ENCODE peak calls at places on chromosomes 6 and 20, in eight cellular contexts. One of them, this sample, is unnamed.

GRCh38 chr20:137668-138131 is 4.7 kb upstream of the DEFB126 start:
- DNase-seq in dermis blood vessel endothelial cell: peak; percentile 3
- DNase-seq in HT-29: peak; percentile 52
- DNase-seq in NCI-H446: peak; percentile 1
- DNase-seq in coronary artery: no peak
- DNase-seq in PC-3: peak; percentile 32
- DNase-seq in mucosa of gallbladder: no peak
- DNase-seq in caudate nucleus: no peak
- DNase-seq in this sample: no peak

GRCh38 chr6:154257074-154257473 is 99.5 kb downstream of the IPCEF1 start:
- DNase-seq in dermis blood vessel endothelial cell: no peak
- DNase-seq in HT-29: no peak
- DNase-seq in NCI-H446: no peak
- DNase-seq in coronary artery: no peak
- DNase-seq in PC-3: no peak
- DNase-seq in mucosa of gallbladder: no peak
- DNase-seq in caudate nucleus: no peak
- DNase-seq in this sample: peak; percentile 25

GRCh38 chr20:50048420-50049166 is 64.4 kb downstream of the UBE2V1 start:
- DNase-seq in dermis blood vessel endothelial cell: no peak
- DNase-seq in HT-29: no peak
- DNase-seq in NCI-H446: no peak
- DNase-seq in coronary artery: no peak
- DNase-seq in PC-3: no peak
- DNase-seq in mucosa of gallbladder: no peak
- DNase-seq in caudate nucleus: no peak
- DNase-seq in this sample: peak; percentile 25

GRCh38 chr20:20440473-20440872 is 72.6 kb downstream of the INSM1 start:
- DNase-seq in dermis blood vessel endothelial cell: no peak
- DNase-seq in HT-29: no peak
- DNase-seq in NCI-H446: no peak
- DNase-seq in coronary artery: no peak
- DNase-seq in PC-3: no peak
- DNase-seq in mucosa of gallbladder: no peak
- DNase-seq in caudate nucleus: no peak
- DNase-seq in this sample: no peak

GRCh38 chr6:1609662-1610496 is at the start of gene FOXC1:
- DNase-seq in dermis blood vessel endothelial cell: peak; percentile 94
- DNase-seq in HT-29: peak; percentile 92
- DNase-seq in NCI-H446: peak; percentile 26
- DNase-seq in coronary artery: peak; percentile 97
- DNase-seq in PC-3: peak; percentile 97
- DNase-seq in mucosa of gallbladder: peak; percentile 91
- DNase-seq in caudate nucleus: no peak
- DNase-seq in this sample: peak; percentile 97

GRCh38 chr6:156912431-156912830 is 135.3 kb downstream of the ARID1B start:
- DNase-seq in dermis blood vessel endothelial cell: no peak
- DNase-seq in HT-29: no peak
- DNase-seq in NCI-H446: no peak
- DNase-seq in coronary artery: no peak
- DNase-seq in PC-3: no peak
- DNase-seq in mucosa of gallbladder: no peak
- DNase-seq in caudate nucleus: no peak
- DNase-seq in this sample: no peak

GRCh38 chr6:160972111-160972510 is 19.5 kb upstream of the MAP3K4 start:
- DNase-seq in dermis blood vessel endothelial cell: no peak
- DNase-seq in HT-29: no peak
- DNase-seq in NCI-H446: no peak
- DNase-seq in coronary artery: no peak
- DNase-seq in PC-3: peak; percentile 72
- DNase-seq in mucosa of gallbladder: no peak
- DNase-seq in caudate nucleus: no peak
- DNase-seq in this sample: peak; percentile 26

GRCh38 chr6:163780993-163781392 is 366.5 kb downstream of the QKI start:
- DNase-seq in dermis blood vessel endothelial cell: no peak
- DNase-seq in HT-29: no peak
- DNase-seq in NCI-H446: no peak
- DNase-seq in coronary artery: no peak
- DNase-seq in PC-3: no peak
- DNase-seq in mucosa of gallbladder: no peak
- DNase-seq in caudate nucleus: peak; percentile 29
- DNase-seq in this sample: no peak

GRCh38 chr6:105402090-105402980 is 547 bp downstream of the PREP start:
- DNase-seq in dermis blood vessel endothelial cell: peak; percentile 48
- DNase-seq in HT-29: peak; percentile 49
- DNase-seq in NCI-H446: no peak
- DNase-seq in coronary artery: no peak
- DNase-seq in PC-3: peak; percentile 7
- DNase-seq in mucosa of gallbladder: peak; percentile 13
- DNase-seq in caudate nucleus: no peak
- DNase-seq in this sample: peak; percentile 36

GRCh38 chr6:169169375-169169774 is 84.3 kb downstream of the THBS2 start:
- DNase-seq in dermis blood vessel endothelial cell: no peak
- DNase-seq in HT-29: no peak
- DNase-seq in NCI-H446: no peak
- DNase-seq in coronary artery: peak; percentile 76
- DNase-seq in PC-3: peak; percentile 20
- DNase-seq in mucosa of gallbladder: no peak
- DNase-seq in caudate nucleus: no peak
- DNase-seq in this sample: no peak

GRCh38 chr6:45658958-45659357 is 281.2 kb upstream of the SUPT3H start:
- DNase-seq in dermis blood vessel endothelial cell: no peak
- DNase-seq in HT-29: no peak
- DNase-seq in NCI-H446: no peak
- DNase-seq in coronary artery: no peak
- DNase-seq in PC-3: no peak
- DNase-seq in mucosa of gallbladder: no peak
- DNase-seq in caudate nucleus: no peak
- DNase-seq in this sample: no peak

GRCh38 chr6:7048859-7049258 is 58.9 kb upstream of the RREB1 start:
- DNase-seq in dermis blood vessel endothelial cell: no peak
- DNase-seq in HT-29: no peak
- DNase-seq in NCI-H446: no peak
- DNase-seq in coronary artery: no peak
- DNase-seq in PC-3: no peak
- DNase-seq in mucosa of gallbladder: no peak
- DNase-seq in caudate nucleus: no peak
- DNase-seq in this sample: no peak

GRCh38 chr6:164034602-164035140 is 620.2 kb downstream of the QKI start:
- DNase-seq in dermis blood vessel endothelial cell: no peak
- DNase-seq in HT-29: no peak
- DNase-seq in NCI-H446: no peak
- DNase-seq in coronary artery: no peak
- DNase-seq in PC-3: no peak
- DNase-seq in mucosa of gallbladder: no peak
- DNase-seq in caudate nucleus: no peak
- DNase-seq in this sample: peak; percentile 40

GRCh38 chr6:34027445-34027936 is 118.4 kb downstream of the GRM4 start:
- DNase-seq in dermis blood vessel endothelial cell: peak; percentile 62
- DNase-seq in HT-29: peak; percentile 54
- DNase-seq in NCI-H446: no peak
- DNase-seq in coronary artery: no peak
- DNase-seq in PC-3: peak; percentile 54
- DNase-seq in mucosa of gallbladder: peak; percentile 14
- DNase-seq in caudate nucleus: no peak
- DNase-seq in this sample: peak; percentile 24

GRCh38 chr6:104187616-104188015 is 672.1 kb downstream of the HACE1 start:
- DNase-seq in dermis blood vessel endothelial cell: no peak
- DNase-seq in HT-29: no peak
- DNase-seq in NCI-H446: no peak
- DNase-seq in coronary artery: no peak
- DNase-seq in PC-3: peak; percentile 1
- DNase-seq in mucosa of gallbladder: no peak
- DNase-seq in caudate nucleus: no peak
- DNase-seq in this sample: no peak

GRCh38 chr6:56860466-56860865 is 94.4 kb upstream of the BEND6 start:
- DNase-seq in dermis blood vessel endothelial cell: peak; percentile 54
- DNase-seq in HT-29: peak; percentile 72
- DNase-seq in NCI-H446: no peak
- DNase-seq in coronary artery: no peak
- DNase-seq in PC-3: peak; percentile 52
- DNase-seq in mucosa of gallbladder: no peak
- DNase-seq in caudate nucleus: no peak
- DNase-seq in this sample: peak; percentile 56

GRCh38 chr6:145845557-145845956 is 31.0 kb upstream of the FBXO30 start:
- DNase-seq in dermis blood vessel endothelial cell: no peak
- DNase-seq in HT-29: no peak
- DNase-seq in NCI-H446: no peak
- DNase-seq in coronary artery: no peak
- DNase-seq in PC-3: no peak
- DNase-seq in mucosa of gallbladder: no peak
- DNase-seq in caudate nucleus: no peak
- DNase-seq in this sample: no peak

GRCh38 chr6:136859430-136859829 is 37.0 kb downstream of the PEX7 start:
- DNase-seq in dermis blood vessel endothelial cell: no peak
- DNase-seq in HT-29: no peak
- DNase-seq in NCI-H446: no peak
- DNase-seq in coronary artery: no peak
- DNase-seq in PC-3: no peak
- DNase-seq in mucosa of gallbladder: no peak
- DNase-seq in caudate nucleus: no peak
- DNase-seq in this sample: no peak

GRCh38 chr6:72328775-72329174 is 293.1 kb upstream of the KCNQ5 start:
- DNase-seq in dermis blood vessel endothelial cell: no peak
- DNase-seq in HT-29: no peak
- DNase-seq in NCI-H446: no peak
- DNase-seq in coronary artery: no peak
- DNase-seq in PC-3: no peak
- DNase-seq in mucosa of gallbladder: no peak
- DNase-seq in caudate nucleus: no peak
- DNase-seq in this sample: no peak

GRCh38 chr20:38113401-38114325 is 51.4 kb downstream of the TGM2 start:
- DNase-seq in dermis blood vessel endothelial cell: peak; percentile 68
- DNase-seq in HT-29: peak; percentile 84
- DNase-seq in NCI-H446: no peak
- DNase-seq in coronary artery: no peak
- DNase-seq in PC-3: peak; percentile 40
- DNase-seq in mucosa of gallbladder: peak; percentile 33
- DNase-seq in caudate nucleus: no peak
- DNase-seq in this sample: no peak

GRCh38 chr6:41200296-41200900 is 551 bp downstream of the TREML2 start:
- DNase-seq in dermis blood vessel endothelial cell: no peak
- DNase-seq in HT-29: peak; percentile 7
- DNase-seq in NCI-H446: no peak
- DNase-seq in coronary artery: no peak
- DNase-seq in PC-3: no peak
- DNase-seq in mucosa of gallbladder: no peak
- DNase-seq in caudate nucleus: no peak
- DNase-seq in this sample: peak; percentile 26

GRCh38 chr6:5401845-5402738 is 140.8 kb downstream of the FARS2 start:
- DNase-seq in dermis blood vessel endothelial cell: peak; percentile 59
- DNase-seq in HT-29: peak; percentile 29
- DNase-seq in NCI-H446: no peak
- DNase-seq in coronary artery: no peak
- DNase-seq in PC-3: peak; percentile 59
- DNase-seq in mucosa of gallbladder: no peak
- DNase-seq in caudate nucleus: no peak
- DNase-seq in this sample: peak; percentile 26

GRCh38 chr6:104784884-104785283 is 74.8 kb downstream of the HACE1 start:
- DNase-seq in dermis blood vessel endothelial cell: peak; percentile 72
- DNase-seq in HT-29: no peak
- DNase-seq in NCI-H446: no peak
- DNase-seq in coronary artery: no peak
- DNase-seq in PC-3: no peak
- DNase-seq in mucosa of gallbladder: no peak
- DNase-seq in caudate nucleus: no peak
- DNase-seq in this sample: no peak

GRCh38 chr6:75422024-75422639 is 71.5 kb downstream of the FILIP1 start:
- DNase-seq in dermis blood vessel endothelial cell: no peak
- DNase-seq in HT-29: no peak
- DNase-seq in NCI-H446: no peak
- DNase-seq in coronary artery: no peak
- DNase-seq in PC-3: no peak
- DNase-seq in mucosa of gallbladder: no peak
- DNase-seq in caudate nucleus: no peak
- DNase-seq in this sample: no peak

GRCh38 chr20:8693709-8694108 is 375.2 kb upstream of the PLCB4 start:
- DNase-seq in dermis blood vessel endothelial cell: no peak
- DNase-seq in HT-29: no peak
- DNase-seq in NCI-H446: no peak
- DNase-seq in coronary artery: no peak
- DNase-seq in PC-3: no peak
- DNase-seq in mucosa of gallbladder: no peak
- DNase-seq in caudate nucleus: no peak
- DNase-seq in this sample: peak; percentile 93

GRCh38 chr6:132865364-132865763 is 51.0 kb downstream of the RPS12 start:
- DNase-seq in dermis blood vessel endothelial cell: no peak
- DNase-seq in HT-29: no peak
- DNase-seq in NCI-H446: no peak
- DNase-seq in coronary artery: no peak
- DNase-seq in PC-3: no peak
- DNase-seq in mucosa of gallbladder: no peak
- DNase-seq in caudate nucleus: no peak
- DNase-seq in this sample: no peak

GRCh38 chr6:48664850-48665249 is 553.9 kb upstream of the PTCHD4 start:
- DNase-seq in dermis blood vessel endothelial cell: no peak
- DNase-seq in HT-29: no peak
- DNase-seq in NCI-H446: no peak
- DNase-seq in coronary artery: no peak
- DNase-seq in PC-3: no peak
- DNase-seq in mucosa of gallbladder: no peak
- DNase-seq in caudate nucleus: no peak
- DNase-seq in this sample: no peak

GRCh38 chr6:133396630-133397335 is 155.6 kb downstream of the EYA4 start:
- DNase-seq in dermis blood vessel endothelial cell: no peak
- DNase-seq in HT-29: no peak
- DNase-seq in NCI-H446: no peak
- DNase-seq in coronary artery: no peak
- DNase-seq in PC-3: no peak
- DNase-seq in mucosa of gallbladder: no peak
- DNase-seq in caudate nucleus: no peak
- DNase-seq in this sample: no peak

GRCh38 chr6:150967381-150967780 is 101.9 kb downstream of the MTHFD1L start:
- DNase-seq in dermis blood vessel endothelial cell: no peak
- DNase-seq in HT-29: no peak
- DNase-seq in NCI-H446: no peak
- DNase-seq in coronary artery: no peak
- DNase-seq in PC-3: no peak
- DNase-seq in mucosa of gallbladder: no peak
- DNase-seq in caudate nucleus: no peak
- DNase-seq in this sample: no peak

GRCh38 chr6:54846243-54846856 is at the start of gene FAM83B:
- DNase-seq in dermis blood vessel endothelial cell: no peak
- DNase-seq in HT-29: peak; percentile 74
- DNase-seq in NCI-H446: no peak
- DNase-seq in coronary artery: no peak
- DNase-seq in PC-3: no peak
- DNase-seq in mucosa of gallbladder: peak; percentile 69
- DNase-seq in caudate nucleus: no peak
- DNase-seq in this sample: peak; percentile 83

GRCh38 chr6:154623391-154623790 is 109.8 kb upstream of the SCAF8 start:
- DNase-seq in dermis blood vessel endothelial cell: no peak
- DNase-seq in HT-29: no peak
- DNase-seq in NCI-H446: no peak
- DNase-seq in coronary artery: no peak
- DNase-seq in PC-3: no peak
- DNase-seq in mucosa of gallbladder: no peak
- DNase-seq in caudate nucleus: no peak
- DNase-seq in this sample: no peak

GRCh38 chr6:28349892-28350737 is at the start of gene ZKSCAN3:
- DNase-seq in dermis blood vessel endothelial cell: peak; percentile 81
- DNase-seq in HT-29: peak; percentile 77
- DNase-seq in NCI-H446: peak; percentile 59
- DNase-seq in coronary artery: peak; percentile 86
- DNase-seq in PC-3: peak; percentile 82
- DNase-seq in mucosa of gallbladder: peak; percentile 85
- DNase-seq in caudate nucleus: peak; percentile 77
- DNase-seq in this sample: peak; percentile 85

This sample was measured in kidney tubule cell.